ENCODE peak calls at places on chromosomes 12 and 14, in four cellular contexts. One of them, this sample, is unnamed.

GRCh38 chr12:32549675-32550079 is 129.4 kb upstream of the DNM1L start:
- DNase-seq in kidney epithelial cell: no peak
- DNase-seq in thyroid gland: peak; percentile 83
- DNase-seq in MM.1S: no peak
- DNase-seq in this sample: no peak

GRCh38 chr14:73613419-73613963 is 1.2 kb downstream of the ACOT6 start:
- DNase-seq in kidney epithelial cell: no peak
- DNase-seq in thyroid gland: no peak
- DNase-seq in MM.1S: no peak
- DNase-seq in this sample: no peak

GRCh38 chr12:92403210-92404175 is 257.8 kb upstream of the BTG1 start:
- DNase-seq in kidney epithelial cell: peak; percentile 34
- DNase-seq in thyroid gland: no peak
- DNase-seq in MM.1S: peak; percentile 97
- DNase-seq in this sample: no peak

GRCh38 chr12:6954754-6955461 is 3.8 kb downstream of the PTPN6 start:
- DNase-seq in kidney epithelial cell: no peak
- DNase-seq in thyroid gland: no peak
- DNase-seq in MM.1S: no peak
- DNase-seq in this sample: no peak

GRCh38 chr12:74021937-74022336 is 515.7 kb upstream of the ATXN7L3B start:
- DNase-seq in kidney epithelial cell: peak; percentile 14
- DNase-seq in thyroid gland: peak; percentile 49
- DNase-seq in MM.1S: peak; percentile 65
- DNase-seq in this sample: peak; percentile 33

GRCh38 chr12:48961331-48961730 is 4.0 kb upstream of the ARF3 start:
- DNase-seq in kidney epithelial cell: no peak
- DNase-seq in thyroid gland: no peak
- DNase-seq in MM.1S: no peak
- DNase-seq in this sample: no peak

GRCh38 chr12:67430708-67431335 is 161.7 kb downstream of the CAND1 start:
- DNase-seq in kidney epithelial cell: no peak
- DNase-seq in thyroid gland: no peak
- DNase-seq in MM.1S: no peak
- DNase-seq in this sample: no peak

GRCh38 chr12:68498736-68499135 is 112.0 kb upstream of the RAP1B start:
- DNase-seq in kidney epithelial cell: no peak
- DNase-seq in thyroid gland: no peak
- DNase-seq in MM.1S: no peak
- DNase-seq in this sample: no peak

GRCh38 chr12:132827763-132828703 is 636 bp downstream of the GOLGA3 start:
- DNase-seq in kidney epithelial cell: peak; percentile 21
- DNase-seq in thyroid gland: peak; percentile 23
- DNase-seq in MM.1S: no peak
- DNase-seq in this sample: no peak

GRCh38 chr14:44833376-44833775 is 128.4 kb downstream of the KLHL28 start:
- DNase-seq in kidney epithelial cell: peak; percentile 28
- DNase-seq in thyroid gland: no peak
- DNase-seq in MM.1S: no peak
- DNase-seq in this sample: no peak

GRCh38 chr12:59194794-59195193 is 274.5 kb upstream of the LRIG3 start:
- DNase-seq in kidney epithelial cell: no peak
- DNase-seq in thyroid gland: no peak
- DNase-seq in MM.1S: no peak
- DNase-seq in this sample: no peak

GRCh38 chr14:44657688-44658388 is 150.8 kb upstream of the FSCB start:
- DNase-seq in kidney epithelial cell: peak; percentile 5
- DNase-seq in thyroid gland: peak; percentile 13
- DNase-seq in MM.1S: peak; percentile 6
- DNase-seq in this sample: no peak

GRCh38 chr14:64801800-64802199 is 77.9 kb downstream of the SPTB start:
- DNase-seq in kidney epithelial cell: no peak
- DNase-seq in thyroid gland: no peak
- DNase-seq in MM.1S: no peak
- DNase-seq in this sample: no peak

GRCh38 chr12:44314007-44314500 is 478.2 kb downstream of the TMEM117 start:
- DNase-seq in kidney epithelial cell: no peak
- DNase-seq in thyroid gland: no peak
- DNase-seq in MM.1S: no peak
- DNase-seq in this sample: no peak

GRCh38 chr14:93045211-93045674 is 70.5 kb downstream of the ITPK1 start:
- DNase-seq in kidney epithelial cell: no peak
- DNase-seq in thyroid gland: no peak
- DNase-seq in MM.1S: no peak
- DNase-seq in this sample: no peak

GRCh38 chr12:128290938-128291337 is 24.0 kb downstream of the TMEM132C start:
- DNase-seq in kidney epithelial cell: no peak
- DNase-seq in thyroid gland: no peak
- DNase-seq in MM.1S: no peak
- DNase-seq in this sample: no peak

GRCh38 chr12:88300931-88301330 is 158.8 kb downstream of the TMTC3 start:
- DNase-seq in kidney epithelial cell: no peak
- DNase-seq in thyroid gland: no peak
- DNase-seq in MM.1S: no peak
- DNase-seq in this sample: no peak

GRCh38 chr14:57656853-57657252 is 163.2 kb upstream of the CCDC198 start:
- DNase-seq in kidney epithelial cell: no peak
- DNase-seq in thyroid gland: no peak
- DNase-seq in MM.1S: no peak
- DNase-seq in this sample: no peak

GRCh38 chr12:8637244-8637643 is 24.6 kb upstream of the AICDA start:
- DNase-seq in kidney epithelial cell: no peak
- DNase-seq in thyroid gland: no peak
- DNase-seq in MM.1S: peak; percentile 4
- DNase-seq in this sample: no peak

GRCh38 chr12:132105467-132105866 is 38.7 kb downstream of the DDX51 start:
- DNase-seq in kidney epithelial cell: no peak
- DNase-seq in thyroid gland: no peak
- DNase-seq in MM.1S: no peak
- DNase-seq in this sample: no peak

GRCh38 chr12:1171657-1172056 is 180.6 kb downstream of the ERC1 start:
- DNase-seq in kidney epithelial cell: peak; percentile 21
- DNase-seq in thyroid gland: peak; percentile 29
- DNase-seq in MM.1S: no peak
- DNase-seq in this sample: no peak

GRCh38 chr12:103517161-103517560 is 21.4 kb upstream of the C12orf42 start:
- DNase-seq in kidney epithelial cell: no peak
- DNase-seq in thyroid gland: no peak
- DNase-seq in MM.1S: no peak
- DNase-seq in this sample: no peak

GRCh38 chr14:93663317-93663716 is 125.0 kb downstream of the PRIMA1 start:
- DNase-seq in kidney epithelial cell: no peak
- DNase-seq in thyroid gland: no peak
- DNase-seq in MM.1S: no peak
- DNase-seq in this sample: no peak

GRCh38 chr12:119594772-119595445 is 1.3 kb downstream of the TMEM233 start:
- DNase-seq in kidney epithelial cell: no peak
- DNase-seq in thyroid gland: peak; percentile 50
- DNase-seq in MM.1S: no peak
- DNase-seq in this sample: peak; percentile 14

GRCh38 chr12:14260011-14260993 is 105.2 kb upstream of the ATF7IP start:
- DNase-seq in kidney epithelial cell: peak; percentile 74
- DNase-seq in thyroid gland: peak; percentile 98
- DNase-seq in MM.1S: no peak
- DNase-seq in this sample: peak; percentile 82

GRCh38 chr12:131831021-131831571 is 2.9 kb downstream of the MMP17 start:
- DNase-seq in kidney epithelial cell: no peak
- DNase-seq in thyroid gland: peak; percentile 28
- DNase-seq in MM.1S: no peak
- DNase-seq in this sample: peak; percentile 38

GRCh38 chr14:81219821-81220487 is 805 bp downstream of the GTF2A1 start:
- DNase-seq in kidney epithelial cell: no peak
- DNase-seq in thyroid gland: peak; percentile 52
- DNase-seq in MM.1S: peak; percentile 13
- DNase-seq in this sample: peak; percentile 28

GRCh38 chr12:26452511-26452910 is 257.1 kb downstream of the SSPN start:
- DNase-seq in kidney epithelial cell: no peak
- DNase-seq in thyroid gland: no peak
- DNase-seq in MM.1S: no peak
- DNase-seq in this sample: no peak

GRCh38 chr12:19739195-19739776 is 300.0 kb downstream of the AEBP2 start:
- DNase-seq in kidney epithelial cell: peak; percentile 14
- DNase-seq in thyroid gland: peak; percentile 33
- DNase-seq in MM.1S: peak; percentile 64
- DNase-seq in this sample: no peak

GRCh38 chr12:6946033-6946919 is 2.5 kb downstream of the C12orf57 start:
- DNase-seq in kidney epithelial cell: peak; percentile 84
- DNase-seq in thyroid gland: peak; percentile 99
- DNase-seq in MM.1S: peak; percentile 84
- DNase-seq in this sample: no peak

GRCh38 chr12:40058721-40059190 is 47.1 kb downstream of the SLC2A13 start:
- DNase-seq in kidney epithelial cell: no peak
- DNase-seq in thyroid gland: no peak
- DNase-seq in MM.1S: no peak
- DNase-seq in this sample: no peak

GRCh38 chr12:14452865-14453264 is 87.4 kb downstream of the ATF7IP start:
- DNase-seq in kidney epithelial cell: no peak
- DNase-seq in thyroid gland: no peak
- DNase-seq in MM.1S: no peak
- DNase-seq in this sample: no peak

GRCh38 chr12:123767613-123768012 is 5.5 kb downstream of the DNAH10 start:
- DNase-seq in kidney epithelial cell: no peak
- DNase-seq in thyroid gland: no peak
- DNase-seq in MM.1S: peak; percentile 35
- DNase-seq in this sample: no peak

GRCh38 chr14:77143071-77143470 is 1.5 kb upstream of the ZDHHC22 start:
- DNase-seq in kidney epithelial cell: no peak
- DNase-seq in thyroid gland: no peak
- DNase-seq in MM.1S: no peak
- DNase-seq in this sample: peak; percentile 33

GRCh38 chr12:54522213-54522612 is 24.7 kb downstream of the NCKAP1L start:
- DNase-seq in kidney epithelial cell: no peak
- DNase-seq in thyroid gland: no peak
- DNase-seq in MM.1S: no peak
- DNase-seq in this sample: no peak

GRCh38 chr12:62522984-62523383 is 56.4 kb downstream of the MON2 start:
- DNase-seq in kidney epithelial cell: no peak
- DNase-seq in thyroid gland: no peak
- DNase-seq in MM.1S: no peak
- DNase-seq in this sample: no peak

GRCh38 chr14:37900582-37900981 is 305.2 kb downstream of the TTC6 start:
- DNase-seq in kidney epithelial cell: no peak
- DNase-seq in thyroid gland: no peak
- DNase-seq in MM.1S: no peak
- DNase-seq in this sample: no peak

GRCh38 chr14:37901978-37902377 is 305.7 kb upstream of the SSTR1 start:
- DNase-seq in kidney epithelial cell: no peak
- DNase-seq in thyroid gland: no peak
- DNase-seq in MM.1S: no peak
- DNase-seq in this sample: no peak

GRCh38 chr14:37894463-37894862 is 299.0 kb downstream of the TTC6 start:
- DNase-seq in kidney epithelial cell: no peak
- DNase-seq in thyroid gland: no peak
- DNase-seq in MM.1S: no peak
- DNase-seq in this sample: no peak

GRCh38 chr14:37903561-37904191 is 304.0 kb upstream of the SSTR1 start:
- DNase-seq in kidney epithelial cell: peak; percentile 12
- DNase-seq in thyroid gland: no peak
- DNase-seq in MM.1S: peak; percentile 43
- DNase-seq in this sample: no peak

GRCh38 chr14:37899365-37899764 is 303.9 kb downstream of the TTC6 start:
- DNase-seq in kidney epithelial cell: no peak
- DNase-seq in thyroid gland: no peak
- DNase-seq in MM.1S: no peak
- DNase-seq in this sample: no peak
- H3K4me3 ChIP-seq in kidney epithelial cell: no peak overlapping the region
- H3K4me3 ChIP-seq in thyroid gland: no peak overlapping the region
- H3K4me3 ChIP-seq in MM.1S: no peak overlapping the region
- H3K4me3 ChIP-seq in this sample: no peak overlapping the region

GRCh38 chr12:52519826-52520662 is at the start of gene KRT5:
- DNase-seq in kidney epithelial cell: no peak
- DNase-seq in thyroid gland: no peak
- DNase-seq in MM.1S: no peak
- DNase-seq in this sample: no peak
- TF ChIP-seq CTCF in kidney epithelial cell: no peak
- TF ChIP-seq CTCF in thyroid gland: no peak
- TF ChIP-seq CTCF in MM.1S: no peak
- TF ChIP-seq CTCF in this sample: no peak

GRCh38 chr12:75854681-75855309 is 176.8 kb downstream of the PHLDA1 start:
- DNase-seq in kidney epithelial cell: no peak
- DNase-seq in thyroid gland: no peak
- DNase-seq in MM.1S: no peak
- DNase-seq in this sample: no peak
- H3K4me3 ChIP-seq in kidney epithelial cell: no peak overlapping the region
- H3K4me3 ChIP-seq in thyroid gland: no peak overlapping the region
- H3K4me3 ChIP-seq in MM.1S: no peak overlapping the region
- H3K4me3 ChIP-seq in this sample: no peak overlapping the region

GRCh38 chr14:97299661-97300060 is 502.5 kb downstream of the VRK1 start:
- DNase-seq in kidney epithelial cell: no peak
- DNase-seq in thyroid gland: no peak
- DNase-seq in MM.1S: no peak
- DNase-seq in this sample: no peak

GRCh38 chr14:97301931-97302559 is 504.9 kb downstream of the VRK1 start:
- DNase-seq in kidney epithelial cell: no peak
- DNase-seq in thyroid gland: no peak
- DNase-seq in MM.1S: no peak
- DNase-seq in this sample: no peak

GRCh38 chr14:97298331-97298730 is 501.1 kb downstream of the VRK1 start:
- DNase-seq in kidney epithelial cell: no peak
- DNase-seq in thyroid gland: no peak
- DNase-seq in MM.1S: no peak
- DNase-seq in this sample: no peak

GRCh38 chr14:97295108-97295710 is 498.0 kb downstream of the VRK1 start:
- DNase-seq in kidney epithelial cell: no peak
- DNase-seq in thyroid gland: no peak
- DNase-seq in MM.1S: no peak
- DNase-seq in this sample: no peak

GRCh38 chr14:97298775-97299174 is 501.6 kb downstream of the VRK1 start:
- DNase-seq in kidney epithelial cell: no peak
- DNase-seq in thyroid gland: no peak
- DNase-seq in MM.1S: no peak
- DNase-seq in this sample: no peak
- TF ChIP-seq CTCF in kidney epithelial cell: no peak
- TF ChIP-seq CTCF in thyroid gland: no peak
- TF ChIP-seq CTCF in MM.1S: no peak
- TF ChIP-seq CTCF in this sample: no peak

DNA sequence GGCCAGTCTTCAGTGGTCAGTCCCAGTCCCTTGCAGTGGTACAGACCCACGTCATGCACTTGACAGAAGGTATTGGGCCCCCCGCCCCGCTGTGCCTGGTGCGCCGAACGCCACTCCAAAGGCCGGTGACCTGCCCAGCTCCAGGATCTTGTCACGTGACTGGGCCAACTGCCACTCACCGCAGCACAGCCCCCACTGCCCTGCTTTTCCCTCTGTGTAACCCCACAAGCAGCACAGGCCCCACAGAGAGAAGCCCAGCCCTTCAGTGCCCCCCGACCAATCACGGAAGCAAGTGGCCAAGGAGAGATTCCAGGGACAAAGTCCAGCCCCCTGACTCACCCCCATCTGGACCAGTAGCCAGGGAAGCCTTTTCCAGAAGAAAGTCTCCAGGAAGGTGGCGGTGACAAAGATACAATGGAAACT is 498 bp downstream of the GPR132 start:
- DNase-seq in kidney epithelial cell: no peak
- DNase-seq in thyroid gland: peak; percentile 75
- DNase-seq in MM.1S: peak; percentile 30
- DNase-seq in this sample: no peak
- H3K4me3 ChIP-seq in kidney epithelial cell: no peak overlapping the region
- H3K4me3 ChIP-seq in thyroid gland: no peak overlapping the region
- H3K4me3 ChIP-seq in MM.1S: peak overlapping the region; percentile 62
- H3K4me3 ChIP-seq in this sample: no peak overlapping the region

This sample was measured in dorsolateral prefrontal cortex.